ENCODE peak calls at places on chromosomes 11 and 22, in six cellular contexts. T, M, Z, S, R and D are unnamed samples.

GRCh38 chr11:129313588-129314288 is 61.9 kb upstream of the BARX2 start:
- DNase-seq in T (no peak), M (no peak), Z (no peak), S (peak), R (no peak), D (no peak)

GRCh38 chr11:57150454-57150917 is 31.3 kb upstream of the LRRC55 start:
- DNase-seq in T (no peak), M (peak), Z (no peak), S (peak), R (peak), D (no peak)

GRCh38 chr11:102920118-102920684 is 35.3 kb downstream of the MMP13 start:
- DNase-seq in T (no peak), M (no peak), Z (no peak), S (no peak), R (no peak), D (no peak)

GRCh38 chr11:17746096-17746495 is 11.5 kb downstream of the KCNC1 start:
- DNase-seq in T (no peak), M (no peak), Z (no peak), S (no peak), R (no peak), D (no peak)

GRCh38 chr11:115974703-115975102 is 470.5 kb upstream of the CADM1 start:
- DNase-seq in T (no peak), M (no peak), Z (no peak), S (peak), R (peak), D (no peak)

GRCh38 chr11:66842501-66842895 is 743 bp upstream of the RCE1 start:
- DNase-seq in T (no peak), M (no peak), Z (peak), S (no peak), R (peak), D (no peak)

GRCh38 chr11:131463162-131463561 is 92.7 kb downstream of the NTM start:
- DNase-seq in T (no peak), M (no peak), Z (no peak), S (no peak), R (no peak), D (no peak)

GRCh38 chr22:50671641-50672040 is 982 bp upstream of the SHANK3 start:
- DNase-seq in T (no peak), M (peak), Z (no peak), S (no peak), R (no peak), D (no peak)

GRCh38 chr11:15179167-15179566 is 64.4 kb downstream of the INSC start:
- DNase-seq in T (no peak), M (no peak), Z (no peak), S (no peak), R (no peak), D (no peak)

GRCh38 chr22:42177891-42178336 is 47.3 kb upstream of the CYP2D6 start:
- DNase-seq in T (no peak), M (no peak), Z (no peak), S (no peak), R (no peak), D (no peak)

GRCh38 chr11:47376543-47377371 is 1.6 kb downstream of the SPI1 start:
- DNase-seq in T (no peak), M (no peak), Z (no peak), S (no peak), R (no peak), D (no peak)

GRCh38 chr11:123841189-123841588 is 35.0 kb upstream of the OR6M1 start:
- DNase-seq in T (no peak), M (peak), Z (no peak), S (peak), R (no peak), D (no peak)

GRCh38 chr11:26187639-26188038 is 144.3 kb upstream of the ANO3 start:
- DNase-seq in T (no peak), M (no peak), Z (no peak), S (no peak), R (peak), D (no peak)

GRCh38 chr11:125202977-125203376 is 38.4 kb downstream of the PKNOX2 start:
- DNase-seq in T (no peak), M (no peak), Z (no peak), S (no peak), R (no peak), D (no peak)

GRCh38 chr11:129283141-129283540 is 91.0 kb upstream of the ARHGAP32 start:
- DNase-seq in T (no peak), M (peak), Z (no peak), S (no peak), R (peak), D (no peak)

GRCh38 chr11:63745304-63746170 is 23.0 kb downstream of the ZFTA start:
- DNase-seq in T (no peak), M (no peak), Z (peak), S (peak), R (no peak), D (no peak)

GRCh38 chr11:65112551-65113360 is 1.1 kb downstream of the TM7SF2 start:
- DNase-seq in T (no peak), M (peak), Z (no peak), S (no peak), R (peak), D (peak)

GRCh38 chr11:26842883-26843282 is 121.0 kb upstream of the SLC5A12 start:
- DNase-seq in T (no peak), M (no peak), Z (no peak), S (no peak), R (no peak), D (no peak)